ENCODE peak calls at places on chromosomes 12 and 14, in six cellular contexts. F is HepG2, G is HCT116, Y is K562, I is IMR-90, D is GM12878. S is an unnamed sample.

GRCh38 chr14:103081951-103082350 is 2.1 kb upstream of the LBHD2 start:
- DNase-seq in F (no peak), G (no peak), Y (no peak), I (no peak), D (no peak), S (no peak)

GRCh38 chr12:58593557-58594304 is 326.6 kb downstream of the LRIG3 start:
- DNase-seq in F (no peak), G (peak), Y (no peak), I (no peak), D (no peak), S (no peak)

GRCh38 chr14:105437723-105438500 is 18.3 kb downstream of the MTA1 start:
- DNase-seq in F (no peak), G (no peak), Y (no peak), I (no peak), D (no peak), S (no peak)

GRCh38 chr14:73026243-73026844 is 562 bp downstream of the ZFYVE1 start:
- DNase-seq in F (no peak), G (no peak), Y (no peak), I (no peak), D (no peak), S (no peak)

GRCh38 chr14:105711841-105712460 is 185.6 kb downstream of the TMEM121 start:
- DNase-seq in F (no peak), G (no peak), Y (no peak), I (no peak), D (no peak), S (no peak)

GRCh38 chr12:20492251-20492728 is 124.0 kb downstream of the PDE3A start:
- DNase-seq in F (no peak), G (peak), Y (no peak), I (peak), D (peak), S (no peak)

GRCh38 chr14:89858084-89858483 is 96.4 kb downstream of the EFCAB11 start:
- DNase-seq in F (no peak), G (no peak), Y (no peak), I (no peak), D (no peak), S (peak)

GRCh38 chr14:60573943-60574496 is 65.1 kb downstream of the SIX6 start:
- DNase-seq in F (no peak), G (no peak), Y (no peak), I (no peak), D (no peak), S (no peak)

GRCh38 chr12:44317651-44318126 is 481.8 kb downstream of the TMEM117 start:
- DNase-seq in F (peak), G (peak), Y (no peak), I (peak), D (no peak), S (no peak)

GRCh38 chr12:3492868-3493224 is 1.8 kb downstream of the PRMT8 start:
- DNase-seq in F (no peak), G (no peak), Y (no peak), I (no peak), D (no peak), S (no peak)

GRCh38 chr12:132471011-132471857 is 18.7 kb upstream of the FBRSL1 start:
- DNase-seq in F (peak), G (no peak), Y (peak), I (no peak), D (no peak), S (no peak)

GRCh38 chr14:54836231-54836630 is 66.4 kb downstream of the GCH1 start:
- DNase-seq in F (no peak), G (no peak), Y (no peak), I (no peak), D (no peak), S (no peak)

GRCh38 chr14:37813746-37814145 is 218.3 kb downstream of the TTC6 start:
- DNase-seq in F (no peak), G (no peak), Y (no peak), I (peak), D (no peak), S (no peak)

GRCh38 chr12:89160716-89161123 is 191.6 kb downstream of the DUSP6 start:
- DNase-seq in F (no peak), G (no peak), Y (no peak), I (peak), D (no peak), S (no peak)
- TF ChIP-seq CEBPB in F (no peak), G (no peak), Y (no peak), I (no peak), D (no peak), S (no peak)

GRCh38 chr14:41663478-41663845 is 56.8 kb downstream of the LRFN5 start:
- DNase-seq in F (no peak), G (no peak), Y (no peak), I (peak), D (no peak), S (no peak)
- H2AFZ ChIP-seq in F (no peak), G (no peak), Y (no peak), I (no peak), D (no peak), S (no peak)

GRCh38 chr12:50057000-50057841 is at the start of gene ASIC1:
- DNase-seq in F (no peak), G (peak), Y (peak), I (peak), D (no peak), S (peak)

GRCh38 chr12:50058743-50059312 is 1.4 kb downstream of the ASIC1 start:
- DNase-seq in F (no peak), G (no peak), Y (no peak), I (no peak), D (no peak), S (no peak)

GRCh38 chr12:50055831-50056628 is 1.4 kb upstream of the ASIC1 start:
- DNase-seq in F (peak), G (peak), Y (peak), I (peak), D (no peak), S (no peak)

GRCh38 chr12:50057896-50058670 is 687 bp downstream of the ASIC1 start:
- DNase-seq in F (no peak), G (no peak), Y (no peak), I (no peak), D (no peak), S (peak)

DNA sequence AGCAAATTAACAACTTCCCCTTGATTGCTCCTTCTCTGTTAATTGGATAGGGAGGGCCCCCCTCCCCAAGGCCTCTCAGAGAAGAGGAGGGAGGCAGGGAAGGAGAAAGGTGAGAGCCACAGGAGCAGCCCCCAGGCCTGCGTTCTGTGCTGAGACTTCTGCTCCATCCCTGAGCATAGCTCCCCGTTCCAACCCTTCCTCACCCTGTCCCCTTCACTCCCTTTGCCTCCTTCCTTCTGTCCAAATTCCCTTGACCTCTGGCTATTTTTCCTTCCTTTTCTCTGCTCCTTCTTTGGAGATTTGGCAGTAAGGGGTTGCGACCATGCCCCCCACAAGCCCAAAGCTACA is 793 bp upstream of the ASIC1 start:
- DNase-seq in F (no peak), G (no peak), Y (no peak), I (no peak), D (no peak), S (no peak)
- H3K4me3 ChIP-seq in F (no peak), G (peak), Y (no peak), I (peak), D (no peak), S (peak)

GRCh38 chr12:106183735-106184134 is 45.0 kb upstream of the NUAK1 start:
- DNase-seq in F (no peak), G (no peak), Y (no peak), I (no peak), D (no peak), S (no peak)
- TF ChIP-seq CEBPB in F (no peak), G (no peak), Y (no peak), I (no peak), D (no peak), S (no peak)

S was measured in H1.